ENCODE peak calls at places on chromosomes 3 and 15, in seven cellular contexts. G is SW480, F is substantia nigra, Q is NCI-H460, S is PC-3, Y is cardiac septum, N is NCI-H2081. K is an unnamed sample.

GRCh38 chr3:134807189-134807588 is 12.1 kb downstream of the EPHB1 start:
- DNase-seq in G (no peak), F (no peak), Q (no peak), S (no peak), Y (no peak), N (no peak), K (no peak)

GRCh38 chr15:64842099-64842940 is 605 bp downstream of the PLEKHO2 start:
- DNase-seq in G (no peak), F (no peak), Q (no peak), S (peak), Y (no peak), N (no peak), K (no peak)

GRCh38 chr3:47586746-47587145 is 8.1 kb upstream of the CSPG5 start:
- DNase-seq in G (no peak), F (no peak), Q (no peak), S (no peak), Y (peak), N (no peak), K (no peak)

GRCh38 chr3:171833775-171834460 is 9.2 kb upstream of the TMEM212 start:
- DNase-seq in G (peak), F (no peak), Q (no peak), S (peak), Y (no peak), N (no peak), K (peak)

GRCh38 chr15:25245801-25246622 is 192.8 kb downstream of the UBE3A start:
- DNase-seq in G (no peak), F (no peak), Q (no peak), S (no peak), Y (no peak), N (no peak), K (no peak)

GRCh38 chr15:93703092-93703785 is 528.1 kb upstream of the MCTP2 start:
- DNase-seq in G (peak), F (no peak), Q (no peak), S (no peak), Y (no peak), N (no peak), K (no peak)

GRCh38 chr3:172622156-172622555 is 88.7 kb downstream of the NCEH1 start:
- DNase-seq in G (no peak), F (no peak), Q (no peak), S (no peak), Y (no peak), N (no peak), K (no peak)

GRCh38 chr3:105762749-105763673 is 105.8 kb downstream of the CBLB start:
- DNase-seq in G (no peak), F (no peak), Q (no peak), S (no peak), Y (no peak), N (no peak), K (no peak)

GRCh38 chr15:30926161-30926560 is 22.4 kb downstream of the FAN1 start:
- DNase-seq in G (no peak), F (no peak), Q (no peak), S (no peak), Y (no peak), N (no peak), K (no peak)

K was measured in NCI-H446 treated with DMSO at 0.1 percent for 48 hours.